ENCODE peak calls at places on chromosome 4, in ten cellular contexts. L is cardiac fibroblast, F is right lobe of liver, J is A549, H is HFFc6, M is fibroblast of pulmonary artery, Z is body of pancreas, S is astrocyte, O is omental fat pad, P is A673. N is an unnamed sample.

GRCh38 chr4:102027961-102028360 is 237.4 kb downstream of the BANK1 start:
- DNase-seq in P (no peak), J (no peak), Z (no peak), F (no peak), L (no peak), O (no peak), M (no peak), S (no peak), H (no peak), N (no peak)

GRCh38 chr4:145280541-145280940 is 100.2 kb upstream of the OTUD4 start:
- DNase-seq in Z (no peak), O (no peak), H (no peak), S (peak), F (no peak), P (no peak), L (peak), M (peak), J (no peak), N (no peak)

GRCh38 chr4:174996079-174996478 is 77.9 kb downstream of the ADAM29 start:
- DNase-seq in P (no peak), M (no peak), O (no peak), F (no peak), S (no peak), H (no peak), J (no peak), L (no peak), Z (no peak), N (no peak)

GRCh38 chr4:73606465-73606974 is 13.7 kb downstream of the RASSF6 start:
- DNase-seq in L (no peak), M (no peak), F (no peak), J (no peak), O (no peak), H (no peak), Z (no peak), S (no peak), P (no peak), N (no peak)

GRCh38 chr4:98209111-98209510 is 52.1 kb upstream of the RAP1GDS1 start:
- DNase-seq in S (no peak), L (no peak), P (no peak), Z (no peak), M (no peak), J (no peak), O (no peak), H (no peak), F (no peak), N (no peak)

GRCh38 chr4:73541251-73541650 is 59.7 kb downstream of the AFM start:
- DNase-seq in M (no peak), L (no peak), J (no peak), Z (no peak), P (no peak), S (no peak), H (no peak), F (no peak), O (no peak), N (no peak)

GRCh38 chr4:53717064-53717549 is 125.8 kb upstream of the LNX1 start:
- DNase-seq in P (no peak), S (peak), M (no peak), F (no peak), O (no peak), Z (no peak), H (peak), J (no peak), L (peak), N (no peak)

GRCh38 chr4:25842229-25842840 is 20.5 kb downstream of the SEL1L3 start:
- DNase-seq in S (no peak), H (no peak), L (no peak), J (no peak), O (no peak), F (no peak), M (no peak), Z (no peak), P (no peak), N (no peak)

GRCh38 chr4:26723216-26723615 is 137.4 kb upstream of the STIM2 start:
- DNase-seq in M (no peak), F (no peak), J (no peak), O (no peak), L (no peak), S (no peak), H (no peak), P (no peak), Z (no peak), N (no peak)

GRCh38 chr4:101701551-101701950 is 89.0 kb upstream of the BANK1 start:
- DNase-seq in M (no peak), Z (no peak), H (no peak), J (no peak), L (no peak), P (peak), S (no peak), F (no peak), O (no peak), N (no peak)

GRCh38 chr4:152719856-152720556 is 40.2 kb upstream of the TMEM154 start:
- DNase-seq in F (no peak), L (no peak), S (no peak), H (no peak), O (no peak), M (no peak), J (no peak), P (peak), Z (no peak), N (no peak)

GRCh38 chr4:55345980-55346850 is at the start of gene SRD5A3:
- DNase-seq in O (peak), J (peak), M (peak), H (peak), Z (peak), L (peak), P (peak), S (peak), F (peak), N (peak)

GRCh38 chr4:150119492-150119891 is 41.2 kb downstream of the DCLK2 start:
- DNase-seq in J (peak), L (peak), M (peak), H (peak), O (no peak), Z (no peak), S (peak), P (no peak), F (no peak), N (no peak)

GRCh38 chr4:173382349-173382748 is 11.6 kb downstream of the SAP30 start:
- DNase-seq in M (no peak), S (no peak), P (no peak), O (no peak), J (no peak), H (no peak), L (no peak), Z (no peak), F (no peak), N (no peak)

GRCh38 chr4:921830-922331 is 10.2 kb downstream of the GAK start:
- DNase-seq in F (no peak), Z (no peak), S (peak), M (no peak), P (no peak), O (no peak), H (no peak), J (no peak), L (no peak), N (peak)

GRCh38 chr4:1201851-1202525 is 29.6 kb upstream of the SPON2 start:
- DNase-seq in L (peak), H (peak), M (peak), S (peak), J (no peak), F (peak), Z (peak), P (no peak), O (peak), N (peak)

GRCh38 chr4:140877781-140878180 is 121.6 kb upstream of the TBC1D9 start:
- DNase-seq in F (no peak), H (no peak), O (no peak), L (no peak), J (no peak), S (peak), Z (no peak), P (no peak), M (no peak), N (no peak)

GRCh38 chr4:105306158-105306781 is 159.6 kb downstream of the TET2 start:
- DNase-seq in J (no peak), S (peak), L (peak), P (peak), M (peak), O (no peak), F (no peak), Z (no peak), H (no peak), N (no peak)

GRCh38 chr4:77001907-77002306 is 52.4 kb downstream of the SEPTIN11 start:
- DNase-seq in O (no peak), J (no peak), Z (no peak), F (no peak), H (peak), M (peak), P (peak), L (peak), S (peak), N (no peak)

GRCh38 chr4:93771640-93772411 is 56.7 kb upstream of the ATOH1 start:
- DNase-seq in H (no peak), Z (no peak), L (no peak), M (no peak), J (no peak), P (no peak), F (no peak), S (no peak), O (no peak), N (no peak)

GRCh38 chr4:73451404-73451803 is 15.4 kb downstream of the AFP start:
- DNase-seq in J (no peak), P (peak), O (no peak), S (peak), F (no peak), Z (no peak), L (peak), H (no peak), M (peak), N (no peak)

GRCh38 chr4:96677499-96677898 is 837.6 kb downstream of the PDHA2 start:
- DNase-seq in L (peak), P (no peak), M (peak), H (no peak), Z (no peak), S (peak), F (no peak), J (no peak), O (no peak), N (no peak)

GRCh38 chr4:67049446-67049845 is 495.9 kb downstream of the CENPC start:
- DNase-seq in H (no peak), O (no peak), S (no peak), Z (no peak), F (no peak), P (no peak), M (no peak), J (no peak), L (no peak), N (no peak)

GRCh38 chr4:71709961-71710360 is 73.9 kb downstream of the GC start:
- DNase-seq in P (peak), F (no peak), L (peak), M (peak), H (no peak), S (no peak), O (no peak), J (no peak), Z (no peak), N (no peak)

GRCh38 chr4:107894138-107894603 is 37.2 kb upstream of the CYP2U1 start:
- DNase-seq in Z (no peak), H (no peak), F (no peak), J (no peak), S (no peak), L (no peak), M (no peak), P (no peak), O (no peak), N (no peak)

GRCh38 chr4:131638776-131639175 is 1510.3 kb upstream of the PCDH10 start:
- DNase-seq in F (no peak), H (no peak), J (no peak), P (no peak), S (peak), O (no peak), Z (no peak), M (peak), L (no peak), N (no peak)

GRCh38 chr4:4901877-4902276 is 42.4 kb downstream of the MSX1 start:
- DNase-seq in J (no peak), O (no peak), H (no peak), P (peak), M (no peak), F (no peak), Z (no peak), L (no peak), S (no peak), N (no peak)

GRCh38 chr4:1309261-1310010 is 19.7 kb downstream of the MAEA start:
- DNase-seq in S (peak), F (peak), P (peak), H (peak), L (peak), Z (peak), M (peak), J (no peak), O (peak), N (peak)

GRCh38 chr4:10106421-10107039 is 10.1 kb downstream of the WDR1 start:
- DNase-seq in F (no peak), J (peak), M (peak), S (peak), L (peak), Z (no peak), O (peak), P (peak), H (peak), N (peak)

GRCh38 chr4:87734936-87735335 is 64.4 kb upstream of the IBSP start:
- DNase-seq in F (no peak), J (no peak), S (no peak), H (no peak), P (no peak), O (no peak), L (no peak), Z (no peak), M (no peak), N (no peak)

GRCh38 chr4:20288047-20288650 is 36.4 kb downstream of the SLIT2 start:
- DNase-seq in F (no peak), M (no peak), L (peak), J (no peak), P (no peak), S (peak), H (no peak), Z (no peak), O (no peak), N (no peak)

GRCh38 chr4:101205878-101206277 is 141.4 kb downstream of the PPP3CA start:
- DNase-seq in P (no peak), Z (no peak), L (peak), F (no peak), O (no peak), H (peak), J (no peak), S (peak), M (peak), N (peak)

GRCh38 chr4:153265311-153266047 is 61.2 kb downstream of the TRIM2 start:
- DNase-seq in O (no peak), P (no peak), H (no peak), F (no peak), Z (no peak), S (no peak), J (no peak), M (no peak), L (no peak), N (no peak)

GRCh38 chr4:24470681-24471622 is 113.4 kb downstream of the DHX15 start:
- DNase-seq in H (no peak), J (no peak), F (no peak), L (peak), Z (peak), P (peak), S (peak), M (peak), O (no peak), N (peak)

GRCh38 chr4:2047781-2048581 is 11.1 kb upstream of the NAT8L start:
- DNase-seq in S (no peak), O (peak), J (no peak), H (no peak), P (no peak), L (no peak), Z (no peak), F (peak), M (no peak), N (no peak)

GRCh38 chr4:141465151-141465550 is 171.2 kb upstream of the IL15 start:
- DNase-seq in S (no peak), Z (no peak), O (no peak), F (no peak), H (no peak), L (no peak), M (no peak), J (no peak), P (no peak), N (no peak)

GRCh38 chr4:104418313-104418712 is 76.4 kb downstream of the CXXC4 start:
- DNase-seq in P (no peak), Z (no peak), J (no peak), F (no peak), O (no peak), S (no peak), L (no peak), H (no peak), M (no peak), N (no peak)

GRCh38 chr4:139913398-139913990 is 240.5 kb downstream of the MAML3 start:
- DNase-seq in Z (peak), M (peak), F (no peak), L (peak), S (peak), O (no peak), P (no peak), H (no peak), J (no peak), N (no peak)

GRCh38 chr4:1404573-1405248 is 1.5 kb downstream of the NKX1-1 start:
- DNase-seq in S (no peak), O (no peak), H (no peak), Z (no peak), L (no peak), J (no peak), M (no peak), P (no peak), F (peak), N (no peak)

GRCh38 chr4:40550900-40551546 is 78.6 kb downstream of the RBM47 start:
- DNase-seq in Z (peak), L (peak), S (peak), P (peak), J (peak), M (peak), O (no peak), H (peak), F (no peak), N (no peak)
- TF ChIP-seq CTCF in Z (peak), L (peak), S (peak), P (peak), J (peak), M (peak), O (no peak), H (peak), F (peak), N (no peak)

DNA sequence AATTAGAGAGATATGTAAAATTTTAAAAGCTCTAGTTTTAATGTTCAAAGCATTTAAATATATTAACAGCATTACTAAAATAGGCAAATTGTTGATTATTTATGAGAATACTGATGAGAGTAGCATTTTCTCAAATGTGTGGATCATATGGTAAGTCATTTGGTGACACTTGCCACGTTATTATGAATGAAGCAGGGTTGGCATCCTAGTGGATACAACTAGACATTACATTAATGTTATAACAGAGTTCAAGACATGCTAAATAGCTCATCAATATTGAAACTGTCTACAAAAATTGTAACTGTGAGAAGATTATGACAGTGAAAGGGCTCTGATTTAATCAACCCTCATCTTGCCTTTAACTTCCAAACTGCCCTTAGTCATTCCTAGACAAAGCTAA is 171.1 kb downstream of the PDGFC start:
- DNase-seq in P (no peak), F (no peak), J (no peak), M (no peak), H (no peak), S (no peak), O (no peak), Z (no peak), L (no peak), N (no peak)
- TF ChIP-seq CTCF in P (peak), F (no peak), J (no peak), M (no peak), H (peak), S (peak), O (no peak), Z (no peak), L (peak), N (no peak)

GRCh38 chr4:48031802-48032525 is 15.4 kb downstream of the NIPAL1 start:
- DNase-seq in L (no peak), P (peak), Z (peak), F (no peak), J (no peak), S (peak), M (peak), O (no peak), H (no peak), N (no peak)

GRCh38 chr4:48037117-48037462 is 20.5 kb downstream of the NIPAL1 start:
- DNase-seq in O (no peak), L (no peak), J (no peak), F (no peak), M (no peak), S (no peak), Z (no peak), P (no peak), H (no peak), N (no peak)

GRCh38 chr4:48035952-48036351 is 19.4 kb downstream of the NIPAL1 start:
- DNase-seq in P (no peak), F (no peak), M (no peak), S (no peak), Z (no peak), O (no peak), L (no peak), H (no peak), J (no peak), N (no peak)

GRCh38 chr4:48032721-48033120 is 16.1 kb downstream of the NIPAL1 start:
- DNase-seq in M (peak), F (no peak), H (no peak), L (peak), S (no peak), P (no peak), J (no peak), O (no peak), Z (no peak), N (no peak)

DNA sequence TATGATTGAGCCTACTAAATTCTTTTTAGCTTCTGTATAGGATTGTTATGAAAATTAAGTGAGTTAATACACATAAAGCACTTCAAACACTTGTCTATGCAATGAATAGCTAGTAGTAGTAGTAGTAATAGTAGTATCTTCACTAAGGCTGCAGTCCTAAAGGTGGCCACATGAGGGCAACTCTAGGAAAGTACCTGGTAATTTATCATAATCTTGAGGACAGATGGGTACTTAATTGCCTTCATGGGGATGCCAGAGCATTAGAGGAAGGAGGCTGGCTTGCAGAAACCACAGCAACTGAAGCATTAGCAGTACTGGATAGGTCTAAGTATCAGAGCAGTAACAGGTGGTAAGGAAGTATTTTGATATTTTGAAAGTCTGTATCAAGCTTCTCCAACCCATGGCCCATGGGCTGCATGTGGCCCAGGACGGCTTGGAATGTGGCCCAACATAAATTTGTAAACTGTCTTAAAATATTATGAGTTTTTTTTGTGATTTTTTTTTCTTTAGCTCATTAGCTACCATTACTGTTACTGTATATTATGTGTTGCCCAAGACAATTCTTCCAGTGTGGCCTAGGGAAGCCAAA is 17.3 kb downstream of the NIPAL1 start:
- DNase-seq in L (peak), H (peak), F (no peak), Z (peak), O (no peak), M (peak), P (peak), S (no peak), J (no peak), N (peak)
- TF ChIP-seq CTCF in L (peak), H (peak), F (peak), Z (peak), O (no peak), M (peak), P (peak), S (peak), J (peak), N (no peak)

GRCh38 chr4:167622481-167623240 is 388.4 kb upstream of the SPOCK3 start:
- DNase-seq in J (peak), L (peak), M (peak), H (peak), O (no peak), Z (peak), F (peak), P (peak), S (peak), N (no peak)
- TF ChIP-seq CTCF in J (peak), L (peak), M (peak), H (peak), O (no peak), Z (peak), F (peak), P (peak), S (peak), N (no peak)